ENCODE peak calls at places on chromosomes 3 and 15, in five cellular contexts. I is PC-9; R is CD4-positive, alpha-beta T cell; N is GM12865; P is cardiac fibroblast. Y is an unnamed sample.

GRCh38 chr15:63593705-63594671 is 3.2 kb upstream of the FBXL22 start:
- DNase-seq in R (no peak), I (no peak), P (peak; percentile 29), N (no peak), Y (no peak)

GRCh38 chr3:184561329-184562145 is at the start of gene EPHB3:
- DNase-seq in I (peak; percentile 100), N (peak; percentile 79), P (peak; percentile 99), R (peak; percentile 87), Y (peak; percentile 91)

GRCh38 chr3:190741788-190742187 is 120.7 kb downstream of the GMNC start:
- DNase-seq in I (no peak), N (no peak), P (no peak), R (no peak), Y (no peak)

GRCh38 chr3:67897686-67898336 is 243.4 kb upstream of the SUCLG2 start:
- DNase-seq in N (no peak), I (no peak), P (no peak), R (no peak), Y (no peak)

GRCh38 chr3:125042725-125043406 is 12.9 kb downstream of the HEG1 start:
- DNase-seq in R (no peak), I (no peak), P (peak; percentile 61), N (no peak), Y (no peak)

GRCh38 chr3:52014613-52015012 is 18.9 kb upstream of the RPL29 start:
- DNase-seq in I (no peak), R (no peak), N (no peak), P (no peak), Y (no peak)

GRCh38 chr3:29226709-29227108 is 54.2 kb upstream of the RBMS3 start:
- DNase-seq in P (no peak), R (no peak), I (no peak), N (no peak), Y (no peak)

GRCh38 chr15:91824256-91824655 is 29.3 kb upstream of the SLCO3A1 start:
- DNase-seq in P (no peak), R (no peak), I (no peak), N (no peak), Y (no peak)

GRCh38 chr3:133576169-133576568 is 2.7 kb downstream of the CDV3 start:
- DNase-seq in R (no peak), P (peak; percentile 19), I (no peak), N (no peak), Y (no peak)

GRCh38 chr3:121975702-121976302 is 46.2 kb downstream of the ILDR1 start:
- DNase-seq in R (no peak), P (peak; percentile 2), I (no peak), N (no peak), Y (no peak)
- TF ChIP-seq CTCF in R (no peak), P (no peak), I (no peak), N (peak; percentile 7), Y (no peak)

GRCh38 chr3:126927405-126927750 is 55.5 kb upstream of the PLXNA1 start:
- DNase-seq in N (no peak), R (no peak), P (no peak), I (no peak), Y (no peak)

GRCh38 chr3:126925411-126926171 is 57.3 kb upstream of the PLXNA1 start:
- DNase-seq in P (peak; percentile 63), I (no peak), R (no peak), N (no peak), Y (no peak)

GRCh38 chr3:126926684-126927404 is 56.1 kb upstream of the PLXNA1 start:
- DNase-seq in P (peak; percentile 92), R (no peak), I (no peak), N (no peak), Y (no peak)

GRCh38 chr3:126928921-126929485 is 53.9 kb upstream of the PLXNA1 start:
- DNase-seq in R (no peak), P (no peak), I (no peak), N (no peak), Y (no peak)

DNA sequence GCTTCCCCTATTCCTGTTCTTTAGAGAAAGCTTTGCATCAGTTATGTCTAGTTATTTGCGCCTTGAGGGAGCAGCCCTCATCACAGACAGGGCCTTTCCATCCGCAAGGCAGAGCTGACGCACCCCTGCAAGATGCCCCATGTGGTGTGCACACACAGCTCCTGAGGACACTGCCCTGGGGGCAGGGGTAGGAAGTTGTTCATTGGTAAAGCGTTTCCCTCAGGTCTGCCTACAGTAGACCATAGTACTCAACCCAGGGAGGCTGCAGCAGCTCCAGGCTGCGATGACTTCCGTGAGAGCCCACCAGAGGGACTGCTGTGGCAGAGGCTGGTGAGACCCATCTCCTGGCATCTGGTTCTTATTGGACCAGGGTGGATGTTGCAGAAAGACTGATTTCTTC is 55.1 kb upstream of the PLXNA1 start:
- DNase-seq in P (no peak), R (no peak), I (no peak), N (no peak), Y (no peak)
- TF ChIP-seq CTCF in P (no peak), R (no peak), I (no peak), N (no peak), Y (no peak)

DNA sequence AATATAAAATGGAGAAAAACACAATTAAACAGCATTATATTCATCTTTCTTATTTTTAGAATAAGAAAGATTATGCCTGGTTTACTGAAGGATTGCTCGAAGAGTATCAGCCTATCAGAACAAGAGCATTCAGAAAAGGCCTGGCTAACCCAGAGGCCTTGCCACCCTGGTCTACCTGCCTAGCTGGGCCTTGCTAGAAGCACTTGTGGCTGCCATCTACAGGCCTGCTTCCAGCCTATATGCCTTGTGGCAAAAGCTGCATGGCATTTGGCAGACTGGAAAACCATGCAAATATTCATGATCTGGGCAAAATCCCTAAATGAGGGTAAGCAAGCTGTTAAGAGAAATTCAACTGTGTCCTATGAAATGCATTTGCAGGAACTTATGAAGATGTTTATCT is 9.3 kb upstream of the ATP13A4 start:
- DNase-seq in R (no peak), N (peak; percentile 4), I (no peak), P (peak; percentile 5), Y (no peak)
- TF ChIP-seq CTCF in R (no peak), N (no peak), I (no peak), P (peak; percentile 12), Y (no peak)

GRCh38 chr3:38366082-38366481 is 19.5 kb downstream of the XYLB start:
- DNase-seq in N (no peak), R (no peak), P (no peak), I (no peak), Y (no peak)

GRCh38 chr3:38367709-38368108 is 21.1 kb downstream of the XYLB start:
- DNase-seq in N (no peak), I (no peak), P (no peak), R (no peak), Y (no peak)

GRCh38 chr3:38370149-38370548 is 23.6 kb downstream of the XYLB start:
- DNase-seq in I (no peak), R (no peak), P (no peak), N (no peak), Y (no peak)

GRCh38 chr3:38369186-38369585 is 22.6 kb downstream of the XYLB start:
- DNase-seq in I (no peak), R (no peak), N (no peak), P (no peak), Y (no peak)

GRCh38 chr3:38368238-38368637 is 21.7 kb downstream of the XYLB start:
- DNase-seq in P (no peak), I (no peak), N (no peak), R (no peak), Y (no peak)
- TF ChIP-seq CTCF in P (peak; percentile 5), I (no peak), N (no peak), R (no peak), Y (no peak)

DNA sequence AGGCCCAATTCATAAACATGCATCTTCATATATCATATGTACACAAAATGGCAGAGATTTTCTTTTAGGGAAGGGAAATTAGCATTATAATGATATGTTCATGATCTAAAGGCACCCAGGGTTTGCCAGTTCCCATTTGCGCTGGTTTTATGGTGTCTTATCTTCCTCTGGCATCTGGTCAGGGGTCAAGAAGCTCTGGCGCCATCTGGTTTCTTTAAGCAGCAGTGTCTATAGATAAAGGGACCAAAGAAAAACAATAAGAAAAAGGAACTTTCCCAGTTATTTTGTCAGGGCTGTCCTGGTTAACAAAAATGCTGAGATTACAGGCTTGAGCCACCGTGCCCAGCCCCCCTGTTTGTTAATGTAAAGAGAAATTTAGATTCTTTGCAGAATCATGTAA is 3.3 kb upstream of the DCP1A start:
- DNase-seq in R (no peak), N (peak; percentile 24), P (peak; percentile 34), I (peak; percentile 15), Y (no peak)
- TF ChIP-seq CTCF in R (no peak), N (peak; percentile 17), P (no peak), I (peak; percentile 46), Y (no peak)

GRCh38 chr15:29623240-29623639 is 199.0 kb downstream of the TJP1 start:
- DNase-seq in R (no peak), N (no peak), P (no peak), I (no peak), Y (no peak)
- TF ChIP-seq CTCF in R (no peak), N (no peak), P (no peak), I (no peak), Y (no peak)